ENCODE peak calls at places on chromosome 2, in seven cellular contexts. V is osteocyte; C is T-helper 9 cell; B is activated CD8-positive, alpha-beta memory T cell treated with anti-CD3 and anti-CD28 coated beads for 4 hours; L is activated CD4-positive, alpha-beta T cell treated with anti-CD3 and anti-CD28 coated beads, Interleukin-2, amount 50 U/mL, for 24 hours; N is fibroblast of lung; Z is foreskin fibroblast. S is an unnamed sample.

GRCh38 chr2:132715986-132716385 is 46.0 kb upstream of the LYPD1 start:
- DNase-seq in V (no peak), C (no peak), B (no peak), L (no peak), N (peak; percentile 29), Z (no peak), S (no peak)

GRCh38 chr2:44940612-44941464 is 664 bp upstream of the SIX3 start:
- DNase-seq in V (no peak), C (no peak), B (no peak), L (no peak), N (no peak), Z (no peak), S (no peak)

GRCh38 chr2:106095478-106096392 is 98.4 kb downstream of the UXS1 start:
- DNase-seq in V (peak; percentile 72), C (peak; percentile 72), B (peak; percentile 40), L (no peak), N (no peak), Z (no peak), S (no peak)

GRCh38 chr2:54473876-54474275 is 17.7 kb downstream of the SPTBN1 start:
- DNase-seq in V (no peak), C (no peak), B (no peak), L (no peak), N (peak; percentile 44), Z (no peak), S (no peak)

GRCh38 chr2:134169788-134170187 is 84.1 kb upstream of the MGAT5 start:
- DNase-seq in V (no peak), C (no peak), B (no peak), L (no peak), N (no peak), Z (no peak), S (no peak)

GRCh38 chr2:74902281-74902860 is 56.1 kb upstream of the POLE4 start:
- DNase-seq in V (peak; percentile 8), C (no peak), B (no peak), L (no peak), N (no peak), Z (no peak), S (no peak)

GRCh38 chr2:65277791-65278449 is 50.3 kb downstream of the ACTR2 start:
- DNase-seq in V (peak; percentile 51), C (no peak), B (no peak), L (no peak), N (peak; percentile 70), Z (peak; percentile 36), S (no peak)

GRCh38 chr2:240502059-240502429 is 55.7 kb downstream of the ANKMY1 start:
- DNase-seq in V (no peak), C (no peak), B (no peak), L (no peak), N (no peak), Z (no peak), S (no peak)

GRCh38 chr2:47043142-47043890 is 111.8 kb downstream of the STPG4 start:
- DNase-seq in V (no peak), C (no peak), B (no peak), L (no peak), N (peak; percentile 95), Z (peak; percentile 98), S (peak; percentile 49)

GRCh38 chr2:25851740-25852503 is 26.4 kb downstream of the ASXL2 start:
- DNase-seq in V (no peak), C (no peak), B (peak; percentile 10), L (no peak), N (peak; percentile 92), Z (peak; percentile 84), S (peak; percentile 82)

S was measured in dermis microvascular lymphatic vessel endothelial cell.